ENCODE peak calls at places on chromosomes 2 and 18, in eight cellular contexts. P is IMR-90, B is WERI-Rb-1, R is C1 segment of cervical spinal cord, C is fibroblast of pulmonary artery, T is NCI-H1694 treated with DMSO at 0.1 percent for 48 hours, F is ELF-1, W is KBM-7. H is an unnamed sample.

GRCh38 chr2:207513577-207514257 is 16.0 kb upstream of the CREB1 start:
- DNase-seq in P (peak; percentile 96), B (no peak), R (no peak), C (peak; percentile 92), T (no peak), F (no peak), W (no peak), H (no peak)

GRCh38 chr2:160087854-160088745 is 25.7 kb upstream of the PLA2R1 start:
- DNase-seq in P (peak; percentile 25), B (peak; percentile 21), R (no peak), C (peak; percentile 49), T (no peak), F (peak; percentile 26), W (peak; percentile 71), H (peak; percentile 34)

GRCh38 chr18:23283933-23284430 is 148.7 kb downstream of the CABLES1 start:
- DNase-seq in P (peak; percentile 63), B (no peak), R (no peak), C (peak; percentile 33), T (no peak), F (peak; percentile 67), W (no peak), H (no peak)

GRCh38 chr2:158460632-158461297 is 4.0 kb downstream of the PKP4 start:
- DNase-seq in P (no peak), B (no peak), R (no peak), C (no peak), T (no peak), F (no peak), W (peak; percentile 36), H (no peak)

GRCh38 chr2:55668956-55669355 is 24.7 kb downstream of the PNPT1 start:
- DNase-seq in P (no peak), B (no peak), R (no peak), C (no peak), T (no peak), F (no peak), W (no peak), H (no peak)

GRCh38 chr2:20184067-20184938 is 40.6 kb downstream of the SDC1 start:
- DNase-seq in P (peak; percentile 77), B (no peak), R (no peak), C (peak; percentile 66), T (no peak), F (no peak), W (no peak), H (no peak)

GRCh38 chr18:2797951-2798350 is 48.9 kb upstream of the EMILIN2 start:
- DNase-seq in P (no peak), B (no peak), R (no peak), C (no peak), T (no peak), F (no peak), W (no peak), H (no peak)

GRCh38 chr2:47062721-47063120 is 92.4 kb downstream of the STPG4 start:
- DNase-seq in P (no peak), B (no peak), R (no peak), C (no peak), T (no peak), F (no peak), W (no peak), H (no peak)

GRCh38 chr2:203097735-203098134 is 83.1 kb downstream of the NBEAL1 start:
- DNase-seq in P (peak; percentile 6), B (no peak), R (no peak), C (peak; percentile 39), T (no peak), F (no peak), W (peak; percentile 8), H (no peak)

GRCh38 chr2:46844034-46844433 is 71.6 kb downstream of the MCFD2 start:
- DNase-seq in P (no peak), B (no peak), R (no peak), C (no peak), T (no peak), F (no peak), W (no peak), H (no peak)

GRCh38 chr2:31243053-31243452 is 9.1 kb downstream of the EHD3 start:
- DNase-seq in P (no peak), B (no peak), R (no peak), C (no peak), T (no peak), F (no peak), W (no peak), H (no peak)

GRCh38 chr18:65748321-65748720 is 2.5 kb upstream of the CDH7 start:
- DNase-seq in P (no peak), B (no peak), R (no peak), C (no peak), T (no peak), F (no peak), W (no peak), H (no peak)

GRCh38 chr2:74177697-74178096 is 982 bp downstream of the MOB1A start:
- DNase-seq in P (no peak), B (no peak), R (no peak), C (no peak), T (no peak), F (no peak), W (no peak), H (peak; percentile 46)